ENCODE peak calls at places on chromosomes 2 and 18, in five cellular contexts. G is NCI-H1092 treated with DMSO at 0.1 percent for 48 hours, P is posterior cingulate gyrus, D is epithelial cell of proximal tubule, A is RWPE1. X is an unnamed sample.

GRCh38 chr2:235859651-235860050 is 308.5 kb downstream of the GBX2 start:
- DNase-seq in G (no peak), P (no peak), D (no peak), A (no peak), X (no peak)

GRCh38 chr18:3651266-3651665 is 201.3 kb downstream of the TGIF1 start:
- DNase-seq in G (no peak), P (no peak), D (no peak), A (no peak), X (no peak)

GRCh38 chr2:62467475-62468321 is 38.3 kb downstream of the TMEM17 start:
- DNase-seq in G (no peak), P (no peak), D (no peak), A (no peak), X (no peak)

GRCh38 chr18:49094979-49095632 is 144.3 kb upstream of the SMAD7 start:
- DNase-seq in G (no peak), P (no peak), D (no peak), A (peak), X (no peak)

GRCh38 chr2:134253804-134254203 is at the start of gene MGAT5:
- DNase-seq in G (peak), P (no peak), D (no peak), A (no peak), X (no peak)

GRCh38 chr18:27921904-27922541 is 254.9 kb downstream of the CDH2 start:
- DNase-seq in G (no peak), P (peak), D (peak), A (peak), X (no peak)

GRCh38 chr2:239044336-239044735 is 196.5 kb downstream of the TWIST2 start:
- DNase-seq in G (no peak), P (no peak), D (no peak), A (no peak), X (no peak)

GRCh38 chr2:113225505-113226259 is 51.9 kb downstream of the PSD4 start:
- DNase-seq in G (peak), P (no peak), D (peak), A (no peak), X (no peak)

GRCh38 chr2:145764631-145765030 is 1244.7 kb upstream of the ZEB2 start:
- DNase-seq in G (peak), P (no peak), D (no peak), A (no peak), X (no peak)

GRCh38 chr18:44725300-44726096 is 44.8 kb downstream of the SETBP1 start:
- DNase-seq in G (no peak), P (no peak), D (peak), A (peak), X (no peak)

GRCh38 chr2:40096360-40096759 is 317.3 kb upstream of the THUMPD2 start:
- DNase-seq in G (no peak), P (no peak), D (no peak), A (peak), X (no peak)

GRCh38 chr2:62956646-62957045 is 94.0 kb upstream of the OTX1 start:
- DNase-seq in G (no peak), P (no peak), D (no peak), A (no peak), X (no peak)

GRCh38 chr2:25207078-25207545 is 38.7 kb upstream of the POMC start:
- DNase-seq in G (no peak), P (no peak), D (no peak), A (no peak), X (no peak)

GRCh38 chr18:12455511-12455910 is 47.8 kb downstream of the PRELID3A start:
- DNase-seq in G (no peak), P (peak), D (no peak), A (no peak), X (no peak)

GRCh38 chr2:85547859-85548607 is 9.1 kb downstream of the MAT2A start:
- DNase-seq in G (no peak), P (no peak), D (no peak), A (no peak), X (no peak)

X was measured in esophagus squamous epithelium.